ENCODE peak calls at places on chromosomes 12 and 14, in five cellular contexts. I, Q, Z, M and A are unnamed samples.

GRCh38 chr12:6569786-6570185 is 1.7 kb upstream of the NOP2 start:
- DNase-seq in I (no peak), Q (no peak), Z (no peak), M (no peak), A (no peak)

GRCh38 chr12:53752651-53753050 is 872 bp upstream of the CISTR start:
- DNase-seq in I (no peak), Q (no peak), Z (no peak), M (no peak), A (no peak)

GRCh38 chr12:4910502-4911315 is 1.0 kb downstream of the KCNA1 start:
- DNase-seq in I (no peak), Q (no peak), Z (peak), M (no peak), A (no peak)

GRCh38 chr12:70351076-70351475 is 15.0 kb upstream of the KCNMB4 start:
- DNase-seq in I (no peak), Q (no peak), Z (peak), M (no peak), A (no peak)

GRCh38 chr12:26680724-26681455 is 152.1 kb downstream of the ITPR2 start:
- DNase-seq in I (no peak), Q (peak), Z (peak), M (no peak), A (peak)

GRCh38 chr12:105175397-105175990 is 60.5 kb downstream of the APPL2 start:
- DNase-seq in I (no peak), Q (no peak), Z (no peak), M (no peak), A (no peak)

GRCh38 chr14:63725786-63726185 is 2.1 kb downstream of the SGPP1 start:
- DNase-seq in I (no peak), Q (no peak), Z (peak), M (no peak), A (no peak)

GRCh38 chr12:94638521-94638920 is 11.8 kb downstream of the TMCC3 start:
- DNase-seq in I (no peak), Q (no peak), Z (no peak), M (no peak), A (no peak)

GRCh38 chr12:120971299-120972180 is 6.8 kb upstream of the HNF1A start:
- DNase-seq in I (peak), Q (peak), Z (peak), M (no peak), A (peak)